ENCODE peak calls at places on chromosomes 4 and X, in seven cellular contexts. One of them, this sample, is unnamed. For H3K36me3, the result is how much of the 10 kb centered on the place peaks cover.

GRCh38 chrX:53072418-53073114 is 9.6 kb upstream of the TSPYL2 start:
- DNase-seq in ascending aorta: no peak
- DNase-seq in ovary: no peak
- DNase-seq in Peyer's patch: no peak
- DNase-seq in neural progenitor cell: no peak
- DNase-seq in CD8-positive, alpha-beta memory T cell: no peak
- DNase-seq in PC-3: no peak
- DNase-seq in this sample: no peak

GRCh38 chr4:124462954-124463828 is 249.3 kb downstream of the ANKRD50 start:
- DNase-seq in ascending aorta: no peak
- DNase-seq in ovary: no peak
- DNase-seq in Peyer's patch: no peak
- DNase-seq in neural progenitor cell: no peak
- DNase-seq in CD8-positive, alpha-beta memory T cell: no peak
- DNase-seq in PC-3: no peak
- DNase-seq in this sample: no peak

GRCh38 chr4:66273110-66273509 is 602.8 kb upstream of the EPHA5 start:
- DNase-seq in ascending aorta: no peak
- DNase-seq in ovary: no peak
- DNase-seq in Peyer's patch: no peak
- DNase-seq in neural progenitor cell: no peak
- DNase-seq in CD8-positive, alpha-beta memory T cell: no peak
- DNase-seq in PC-3: no peak
- DNase-seq in this sample: no peak

GRCh38 chr4:38086515-38087226 is 126.5 kb downstream of the PTTG2 start:
- DNase-seq in ascending aorta: no peak
- DNase-seq in ovary: no peak
- DNase-seq in Peyer's patch: no peak
- DNase-seq in neural progenitor cell: no peak
- DNase-seq in CD8-positive, alpha-beta memory T cell: no peak
- DNase-seq in PC-3: no peak
- DNase-seq in this sample: no peak

GRCh38 chrX:31233941-31234496 is 162.2 kb upstream of the FTHL17 start:
- DNase-seq in ascending aorta: no peak
- DNase-seq in ovary: no peak
- DNase-seq in Peyer's patch: no peak
- DNase-seq in neural progenitor cell: peak
- DNase-seq in CD8-positive, alpha-beta memory T cell: no peak
- DNase-seq in PC-3: no peak
- DNase-seq in this sample: no peak

GRCh38 chr4:76708986-76709385 is 189.0 kb downstream of the SOWAHB start:
- DNase-seq in ascending aorta: no peak
- DNase-seq in ovary: no peak
- DNase-seq in Peyer's patch: no peak
- DNase-seq in neural progenitor cell: peak
- DNase-seq in CD8-positive, alpha-beta memory T cell: no peak
- DNase-seq in PC-3: no peak
- DNase-seq in this sample: no peak

GRCh38 chr4:144710526-144710912 is 64.6 kb downstream of the HHIP start:
- DNase-seq in ascending aorta: no peak
- DNase-seq in ovary: no peak
- DNase-seq in Peyer's patch: no peak
- DNase-seq in neural progenitor cell: no peak
- DNase-seq in CD8-positive, alpha-beta memory T cell: no peak
- DNase-seq in PC-3: no peak
- DNase-seq in this sample: no peak

GRCh38 chr4:4430492-4431195 is 43.7 kb downstream of the NSG1 start:
- DNase-seq in ascending aorta: no peak
- DNase-seq in ovary: no peak
- DNase-seq in Peyer's patch: peak
- DNase-seq in neural progenitor cell: peak
- DNase-seq in CD8-positive, alpha-beta memory T cell: peak
- DNase-seq in PC-3: peak
- DNase-seq in this sample: no peak

GRCh38 chr4:54091637-54092404 is 8.1 kb upstream of the GSX2 start:
- DNase-seq in ascending aorta: no peak
- DNase-seq in ovary: peak
- DNase-seq in Peyer's patch: peak
- DNase-seq in neural progenitor cell: peak
- DNase-seq in CD8-positive, alpha-beta memory T cell: peak
- DNase-seq in PC-3: peak
- DNase-seq in this sample: peak

GRCh38 chr4:138650917-138651564 is 364.5 kb upstream of the NOCT start:
- DNase-seq in ascending aorta: no peak
- DNase-seq in ovary: no peak
- DNase-seq in Peyer's patch: no peak
- DNase-seq in neural progenitor cell: no peak
- DNase-seq in CD8-positive, alpha-beta memory T cell: no peak
- DNase-seq in PC-3: peak
- DNase-seq in this sample: no peak

GRCh38 chr4:183878571-183878970 is 26.5 kb upstream of the STOX2 start:
- DNase-seq in ascending aorta: no peak
- DNase-seq in ovary: no peak
- DNase-seq in Peyer's patch: no peak
- DNase-seq in neural progenitor cell: peak
- DNase-seq in CD8-positive, alpha-beta memory T cell: no peak
- DNase-seq in PC-3: no peak
- DNase-seq in this sample: no peak

GRCh38 chr4:82851902-82852750 is 38.8 kb downstream of the SEC31A start:
- DNase-seq in ascending aorta: no peak
- DNase-seq in ovary: no peak
- DNase-seq in Peyer's patch: no peak
- DNase-seq in neural progenitor cell: peak
- DNase-seq in CD8-positive, alpha-beta memory T cell: no peak
- DNase-seq in PC-3: peak
- DNase-seq in this sample: peak

GRCh38 chr4:8333726-8334460 is 64.3 kb downstream of the HTRA3 start:
- DNase-seq in ascending aorta: no peak
- DNase-seq in ovary: no peak
- DNase-seq in Peyer's patch: peak
- DNase-seq in neural progenitor cell: no peak
- DNase-seq in CD8-positive, alpha-beta memory T cell: no peak
- DNase-seq in PC-3: no peak
- DNase-seq in this sample: no peak

GRCh38 chr4:8334786-8335460 is 65.4 kb downstream of the HTRA3 start:
- DNase-seq in ascending aorta: no peak
- DNase-seq in ovary: no peak
- DNase-seq in Peyer's patch: peak
- DNase-seq in neural progenitor cell: no peak
- DNase-seq in CD8-positive, alpha-beta memory T cell: no peak
- DNase-seq in PC-3: no peak
- DNase-seq in this sample: no peak

GRCh38 chr4:8336412-8337075 is 67.0 kb downstream of the HTRA3 start:
- DNase-seq in ascending aorta: no peak
- DNase-seq in ovary: no peak
- DNase-seq in Peyer's patch: no peak
- DNase-seq in neural progenitor cell: no peak
- DNase-seq in CD8-positive, alpha-beta memory T cell: no peak
- DNase-seq in PC-3: peak
- DNase-seq in this sample: no peak

GRCh38 chr4:8335848-8336247 is 66.3 kb downstream of the HTRA3 start:
- DNase-seq in ascending aorta: no peak
- DNase-seq in ovary: no peak
- DNase-seq in Peyer's patch: no peak
- DNase-seq in neural progenitor cell: no peak
- DNase-seq in CD8-positive, alpha-beta memory T cell: no peak
- DNase-seq in PC-3: no peak
- DNase-seq in this sample: no peak

DNA sequence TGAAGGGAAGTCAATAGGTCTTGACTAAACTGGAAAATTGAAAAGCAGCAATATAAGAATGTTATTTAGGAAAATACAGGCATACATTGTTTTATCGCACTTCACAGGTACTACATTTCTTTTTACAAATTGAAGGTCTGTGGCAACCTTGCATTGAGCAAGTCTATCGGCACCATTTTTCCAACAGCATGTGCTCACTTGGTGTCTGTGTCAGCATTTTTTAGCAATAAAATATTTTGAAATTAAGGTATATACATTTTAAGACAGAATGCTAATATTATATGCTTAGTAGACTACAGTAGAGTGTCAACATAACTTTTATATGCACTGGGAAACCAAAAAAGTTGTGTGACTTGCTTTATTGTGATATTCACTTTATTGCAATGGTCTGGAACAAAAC is 67.5 kb downstream of the HTRA3 start:
- DNase-seq in ascending aorta: no peak
- DNase-seq in ovary: no peak
- DNase-seq in Peyer's patch: no peak
- DNase-seq in neural progenitor cell: no peak
- DNase-seq in CD8-positive, alpha-beta memory T cell: no peak
- DNase-seq in PC-3: no peak
- DNase-seq in this sample: no peak
- H3K36me3 ChIP-seq in ascending aorta: under half
- H3K36me3 ChIP-seq in ovary: under half
- H3K36me3 ChIP-seq in Peyer's patch: under half
- H3K36me3 ChIP-seq in neural progenitor cell: under half
- H3K36me3 ChIP-seq in CD8-positive, alpha-beta memory T cell: under half
- H3K36me3 ChIP-seq in PC-3: under half
- H3K36me3 ChIP-seq in this sample: under half

GRCh38 chrX:16586371-16587112 is 63.4 kb upstream of the S100G start:
- DNase-seq in ascending aorta: no peak
- DNase-seq in ovary: no peak
- DNase-seq in Peyer's patch: no peak
- DNase-seq in neural progenitor cell: no peak
- DNase-seq in CD8-positive, alpha-beta memory T cell: no peak
- DNase-seq in PC-3: no peak
- DNase-seq in this sample: no peak

GRCh38 chrX:16589211-16589610 is 60.7 kb upstream of the S100G start:
- DNase-seq in ascending aorta: no peak
- DNase-seq in ovary: no peak
- DNase-seq in Peyer's patch: no peak
- DNase-seq in neural progenitor cell: no peak
- DNase-seq in CD8-positive, alpha-beta memory T cell: no peak
- DNase-seq in PC-3: peak
- DNase-seq in this sample: no peak

GRCh38 chrX:16589826-16590225 is 60.1 kb upstream of the S100G start:
- DNase-seq in ascending aorta: no peak
- DNase-seq in ovary: no peak
- DNase-seq in Peyer's patch: no peak
- DNase-seq in neural progenitor cell: no peak
- DNase-seq in CD8-positive, alpha-beta memory T cell: no peak
- DNase-seq in PC-3: no peak
- DNase-seq in this sample: no peak

GRCh38 chrX:16587776-16588175 is 62.2 kb upstream of the S100G start:
- DNase-seq in ascending aorta: no peak
- DNase-seq in ovary: no peak
- DNase-seq in Peyer's patch: no peak
- DNase-seq in neural progenitor cell: no peak
- DNase-seq in CD8-positive, alpha-beta memory T cell: no peak
- DNase-seq in PC-3: peak
- DNase-seq in this sample: no peak

DNA sequence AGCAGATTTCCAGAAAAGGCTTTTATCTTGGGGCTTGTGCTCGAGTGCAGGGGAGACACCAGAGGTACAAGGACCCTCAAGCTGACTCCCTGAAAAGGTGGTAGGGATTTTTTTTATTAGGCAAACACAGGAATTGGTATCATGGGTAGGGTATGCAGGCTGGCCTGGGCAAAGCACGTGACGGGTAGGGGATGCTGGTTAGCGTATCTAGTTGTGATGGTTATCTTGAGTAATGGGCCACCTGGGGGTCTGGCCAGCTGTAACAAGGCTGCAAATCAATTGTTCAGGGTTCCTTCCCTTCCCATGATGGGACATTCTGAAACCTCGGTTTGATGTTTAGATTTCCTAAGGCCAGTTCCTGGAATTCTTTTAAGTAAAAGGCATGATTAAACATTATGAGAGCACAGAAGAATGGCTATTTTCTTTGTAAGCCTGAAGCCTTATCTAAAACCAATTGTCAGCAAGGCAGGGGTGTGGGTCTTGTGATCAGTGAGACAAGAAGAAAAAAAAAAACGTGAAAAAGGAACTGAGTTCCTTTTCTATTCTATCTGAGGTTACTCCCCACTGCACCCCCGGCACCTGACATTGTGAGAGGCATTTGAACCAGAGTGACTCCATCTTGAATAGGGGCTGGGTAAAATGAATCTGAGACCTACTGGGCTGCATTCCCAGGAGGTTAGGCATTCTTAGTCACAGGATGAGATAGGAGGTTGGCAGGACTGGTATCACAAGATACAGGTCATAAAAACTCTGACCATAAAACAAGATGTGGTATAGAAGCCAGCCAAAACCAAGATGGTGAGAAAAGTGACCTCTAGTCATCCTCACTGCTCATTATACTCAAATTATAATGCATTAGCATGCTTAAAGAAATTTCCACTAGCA is 64.2 kb upstream of the S100G start:
- DNase-seq in ascending aorta: no peak
- DNase-seq in ovary: no peak
- DNase-seq in Peyer's patch: no peak
- DNase-seq in neural progenitor cell: no peak
- DNase-seq in CD8-positive, alpha-beta memory T cell: no peak
- DNase-seq in PC-3: peak
- DNase-seq in this sample: no peak
- H3K27ac ChIP-seq in ascending aorta: no peak
- H3K27ac ChIP-seq in ovary: no peak
- H3K27ac ChIP-seq in Peyer's patch: no peak
- H3K27ac ChIP-seq in neural progenitor cell: no peak
- H3K27ac ChIP-seq in CD8-positive, alpha-beta memory T cell: no peak
- H3K27ac ChIP-seq in PC-3: peak
- H3K27ac ChIP-seq in this sample: no peak

GRCh38 chr4:15011166-15011565 is 8.9 kb downstream of the CPEB2 start:
- DNase-seq in ascending aorta: no peak
- DNase-seq in ovary: no peak
- DNase-seq in Peyer's patch: no peak
- DNase-seq in neural progenitor cell: no peak
- DNase-seq in CD8-positive, alpha-beta memory T cell: no peak
- DNase-seq in PC-3: no peak
- DNase-seq in this sample: no peak

GRCh38 chr4:15013585-15013984 is 11.3 kb downstream of the CPEB2 start:
- DNase-seq in ascending aorta: no peak
- DNase-seq in ovary: no peak
- DNase-seq in Peyer's patch: no peak
- DNase-seq in neural progenitor cell: no peak
- DNase-seq in CD8-positive, alpha-beta memory T cell: no peak
- DNase-seq in PC-3: no peak
- DNase-seq in this sample: no peak

GRCh38 chr4:15010038-15010585 is 7.8 kb downstream of the CPEB2 start:
- DNase-seq in ascending aorta: no peak
- DNase-seq in ovary: no peak
- DNase-seq in Peyer's patch: no peak
- DNase-seq in neural progenitor cell: peak
- DNase-seq in CD8-positive, alpha-beta memory T cell: no peak
- DNase-seq in PC-3: no peak
- DNase-seq in this sample: no peak

GRCh38 chr4:15015170-15015569 is 12.9 kb downstream of the CPEB2 start:
- DNase-seq in ascending aorta: no peak
- DNase-seq in ovary: no peak
- DNase-seq in Peyer's patch: no peak
- DNase-seq in neural progenitor cell: no peak
- DNase-seq in CD8-positive, alpha-beta memory T cell: no peak
- DNase-seq in PC-3: no peak
- DNase-seq in this sample: no peak

GRCh38 chr4:15012017-15012788 is 9.9 kb downstream of the CPEB2 start:
- DNase-seq in ascending aorta: no peak
- DNase-seq in ovary: no peak
- DNase-seq in Peyer's patch: no peak
- DNase-seq in neural progenitor cell: no peak
- DNase-seq in CD8-positive, alpha-beta memory T cell: no peak
- DNase-seq in PC-3: no peak
- DNase-seq in this sample: no peak
- H3K36me3 ChIP-seq in ascending aorta: under half
- H3K36me3 ChIP-seq in ovary: under half
- H3K36me3 ChIP-seq in Peyer's patch: under half
- H3K36me3 ChIP-seq in neural progenitor cell: under half
- H3K36me3 ChIP-seq in CD8-positive, alpha-beta memory T cell: under half
- H3K36me3 ChIP-seq in PC-3: under half
- H3K36me3 ChIP-seq in this sample: under half

GRCh38 chrX:40546870-40547269 is 33.9 kb upstream of the ATP6AP2 start:
- DNase-seq in ascending aorta: no peak
- DNase-seq in ovary: no peak
- DNase-seq in Peyer's patch: no peak
- DNase-seq in neural progenitor cell: no peak
- DNase-seq in CD8-positive, alpha-beta memory T cell: no peak
- DNase-seq in PC-3: no peak
- DNase-seq in this sample: no peak
- H3K27ac ChIP-seq in ascending aorta: no peak
- H3K27ac ChIP-seq in ovary: no peak
- H3K27ac ChIP-seq in Peyer's patch: no peak
- H3K27ac ChIP-seq in neural progenitor cell: no peak
- H3K27ac ChIP-seq in CD8-positive, alpha-beta memory T cell: no peak
- H3K27ac ChIP-seq in PC-3: no peak
- H3K27ac ChIP-seq in this sample: no peak